ENCODE peak calls at places on chromosomes 16 and 17, in four cellular contexts. One of them, this sample, is unnamed.

GRCh38 chr16:88473666-88474534 is 20.8 kb downstream of the ZFPM1 start:
- DNase-seq in heart left ventricle: peak
- DNase-seq in activated gamma-delta T cell treated with anti-CD3 and anti-CD28 coated beads, Interleukin-2, amount 50 U/mL, for 16 hours: no peak
- DNase-seq in hepatic stellate cell: peak
- DNase-seq in this sample: peak

GRCh38 chr17:45783593-45784292 is 377 bp upstream of the CRHR1 start:
- DNase-seq in heart left ventricle: no peak
- DNase-seq in activated gamma-delta T cell treated with anti-CD3 and anti-CD28 coated beads, Interleukin-2, amount 50 U/mL, for 16 hours: no peak
- DNase-seq in hepatic stellate cell: no peak
- DNase-seq in this sample: no peak

GRCh38 chr17:4908301-4908700 is 5.4 kb upstream of the CHRNE start:
- DNase-seq in heart left ventricle: no peak
- DNase-seq in activated gamma-delta T cell treated with anti-CD3 and anti-CD28 coated beads, Interleukin-2, amount 50 U/mL, for 16 hours: no peak
- DNase-seq in hepatic stellate cell: no peak
- DNase-seq in this sample: no peak

GRCh38 chr16:84571010-84571409 is 46.9 kb downstream of the COTL1 start:
- DNase-seq in heart left ventricle: no peak
- DNase-seq in activated gamma-delta T cell treated with anti-CD3 and anti-CD28 coated beads, Interleukin-2, amount 50 U/mL, for 16 hours: no peak
- DNase-seq in hepatic stellate cell: no peak
- DNase-seq in this sample: no peak

GRCh38 chr17:38906429-38907172 is 18.8 kb upstream of the LASP1NB start:
- DNase-seq in heart left ventricle: no peak
- DNase-seq in activated gamma-delta T cell treated with anti-CD3 and anti-CD28 coated beads, Interleukin-2, amount 50 U/mL, for 16 hours: no peak
- DNase-seq in hepatic stellate cell: no peak
- DNase-seq in this sample: no peak

GRCh38 chr17:81566461-81567126 is 14.4 kb upstream of the FAAP100 start:
- DNase-seq in heart left ventricle: peak
- DNase-seq in activated gamma-delta T cell treated with anti-CD3 and anti-CD28 coated beads, Interleukin-2, amount 50 U/mL, for 16 hours: no peak
- DNase-seq in hepatic stellate cell: peak
- DNase-seq in this sample: peak

GRCh38 chr16:80346160-80346632 is 194.6 kb upstream of the DYNLRB2 start:
- DNase-seq in heart left ventricle: no peak
- DNase-seq in activated gamma-delta T cell treated with anti-CD3 and anti-CD28 coated beads, Interleukin-2, amount 50 U/mL, for 16 hours: no peak
- DNase-seq in hepatic stellate cell: peak
- DNase-seq in this sample: no peak

GRCh38 chr17:11598274-11599221 is at the start of gene DNAH9:
- DNase-seq in heart left ventricle: peak
- DNase-seq in activated gamma-delta T cell treated with anti-CD3 and anti-CD28 coated beads, Interleukin-2, amount 50 U/mL, for 16 hours: no peak
- DNase-seq in hepatic stellate cell: no peak
- DNase-seq in this sample: peak

GRCh38 chr16:57852189-57852588 is 49.9 kb upstream of the KIFC3 start:
- DNase-seq in heart left ventricle: no peak
- DNase-seq in activated gamma-delta T cell treated with anti-CD3 and anti-CD28 coated beads, Interleukin-2, amount 50 U/mL, for 16 hours: no peak
- DNase-seq in hepatic stellate cell: no peak
- DNase-seq in this sample: no peak

GRCh38 chr16:54928016-54928356 is 2.7 kb upstream of the IRX5 start:
- DNase-seq in heart left ventricle: no peak
- DNase-seq in activated gamma-delta T cell treated with anti-CD3 and anti-CD28 coated beads, Interleukin-2, amount 50 U/mL, for 16 hours: no peak
- DNase-seq in hepatic stellate cell: no peak
- DNase-seq in this sample: no peak

GRCh38 chr17:17151962-17152361 is 54.2 kb downstream of the PLD6 start:
- DNase-seq in heart left ventricle: peak
- DNase-seq in activated gamma-delta T cell treated with anti-CD3 and anti-CD28 coated beads, Interleukin-2, amount 50 U/mL, for 16 hours: peak
- DNase-seq in hepatic stellate cell: peak
- DNase-seq in this sample: peak

GRCh38 chr17:76772842-76773521 is 35.1 kb downstream of the MFSD11 start:
- DNase-seq in heart left ventricle: no peak
- DNase-seq in activated gamma-delta T cell treated with anti-CD3 and anti-CD28 coated beads, Interleukin-2, amount 50 U/mL, for 16 hours: peak
- DNase-seq in hepatic stellate cell: peak
- DNase-seq in this sample: peak

GRCh38 chr16:15961060-15961511 is 11.7 kb downstream of the ABCC1 start:
- DNase-seq in heart left ventricle: no peak
- DNase-seq in activated gamma-delta T cell treated with anti-CD3 and anti-CD28 coated beads, Interleukin-2, amount 50 U/mL, for 16 hours: peak
- DNase-seq in hepatic stellate cell: no peak
- DNase-seq in this sample: no peak

GRCh38 chr16:25007284-25007984 is 7.7 kb downstream of the ARHGAP17 start:
- DNase-seq in heart left ventricle: no peak
- DNase-seq in activated gamma-delta T cell treated with anti-CD3 and anti-CD28 coated beads, Interleukin-2, amount 50 U/mL, for 16 hours: no peak
- DNase-seq in hepatic stellate cell: peak
- DNase-seq in this sample: no peak

GRCh38 chr16:71758293-71758760 is 33.8 kb upstream of the PHLPP2 start:
- DNase-seq in heart left ventricle: no peak
- DNase-seq in activated gamma-delta T cell treated with anti-CD3 and anti-CD28 coated beads, Interleukin-2, amount 50 U/mL, for 16 hours: no peak
- DNase-seq in hepatic stellate cell: no peak
- DNase-seq in this sample: no peak

GRCh38 chr17:82050761-82051641 is 610 bp downstream of the RFNG start:
- DNase-seq in heart left ventricle: no peak
- DNase-seq in activated gamma-delta T cell treated with anti-CD3 and anti-CD28 coated beads, Interleukin-2, amount 50 U/mL, for 16 hours: no peak
- DNase-seq in hepatic stellate cell: peak
- DNase-seq in this sample: peak

GRCh38 chr16:12257926-12258561 is 281.5 kb downstream of the SNX29 start:
- DNase-seq in heart left ventricle: no peak
- DNase-seq in activated gamma-delta T cell treated with anti-CD3 and anti-CD28 coated beads, Interleukin-2, amount 50 U/mL, for 16 hours: no peak
- DNase-seq in hepatic stellate cell: no peak
- DNase-seq in this sample: no peak

GRCh38 chr17:17904171-17905035 is 67.6 kb upstream of the SREBF1 start:
- DNase-seq in heart left ventricle: no peak
- DNase-seq in activated gamma-delta T cell treated with anti-CD3 and anti-CD28 coated beads, Interleukin-2, amount 50 U/mL, for 16 hours: no peak
- DNase-seq in hepatic stellate cell: no peak
- DNase-seq in this sample: no peak

GRCh38 chr17:8341456-8341855 is 1.8 kb downstream of the ODF4 start:
- DNase-seq in heart left ventricle: no peak
- DNase-seq in activated gamma-delta T cell treated with anti-CD3 and anti-CD28 coated beads, Interleukin-2, amount 50 U/mL, for 16 hours: no peak
- DNase-seq in hepatic stellate cell: no peak
- DNase-seq in this sample: no peak

GRCh38 chr16:49969356-49970030 is 55.5 kb upstream of the CNEP1R1 start:
- DNase-seq in heart left ventricle: no peak
- DNase-seq in activated gamma-delta T cell treated with anti-CD3 and anti-CD28 coated beads, Interleukin-2, amount 50 U/mL, for 16 hours: no peak
- DNase-seq in hepatic stellate cell: no peak
- DNase-seq in this sample: no peak

GRCh38 chr16:56369202-56369601 is 56.1 kb downstream of the AMFR start:
- DNase-seq in heart left ventricle: no peak
- DNase-seq in activated gamma-delta T cell treated with anti-CD3 and anti-CD28 coated beads, Interleukin-2, amount 50 U/mL, for 16 hours: no peak
- DNase-seq in hepatic stellate cell: no peak
- DNase-seq in this sample: no peak

GRCh38 chr16:78576941-78577340 is 477.5 kb downstream of the WWOX start:
- DNase-seq in heart left ventricle: no peak
- DNase-seq in activated gamma-delta T cell treated with anti-CD3 and anti-CD28 coated beads, Interleukin-2, amount 50 U/mL, for 16 hours: no peak
- DNase-seq in hepatic stellate cell: no peak
- DNase-seq in this sample: no peak

GRCh38 chr17:57403241-57403640 is 146.9 kb downstream of the MSI2 start:
- DNase-seq in heart left ventricle: no peak
- DNase-seq in activated gamma-delta T cell treated with anti-CD3 and anti-CD28 coated beads, Interleukin-2, amount 50 U/mL, for 16 hours: no peak
- DNase-seq in hepatic stellate cell: no peak
- DNase-seq in this sample: no peak

GRCh38 chr16:22397931-22398330 is 23.5 kb upstream of the CDR2 start:
- DNase-seq in heart left ventricle: no peak
- DNase-seq in activated gamma-delta T cell treated with anti-CD3 and anti-CD28 coated beads, Interleukin-2, amount 50 U/mL, for 16 hours: no peak
- DNase-seq in hepatic stellate cell: no peak
- DNase-seq in this sample: no peak

GRCh38 chr17:42509916-42510315 is 26.1 kb upstream of the NAGLU start:
- DNase-seq in heart left ventricle: no peak
- DNase-seq in activated gamma-delta T cell treated with anti-CD3 and anti-CD28 coated beads, Interleukin-2, amount 50 U/mL, for 16 hours: no peak
- DNase-seq in hepatic stellate cell: no peak
- DNase-seq in this sample: no peak

GRCh38 chr17:83007504-83008475 is 71.6 kb upstream of the METRNL start:
- DNase-seq in heart left ventricle: no peak
- DNase-seq in activated gamma-delta T cell treated with anti-CD3 and anti-CD28 coated beads, Interleukin-2, amount 50 U/mL, for 16 hours: no peak
- DNase-seq in hepatic stellate cell: no peak
- DNase-seq in this sample: no peak

GRCh38 chr17:50346313-50347086 is 574 bp downstream of the XYLT2 start:
- DNase-seq in heart left ventricle: peak
- DNase-seq in activated gamma-delta T cell treated with anti-CD3 and anti-CD28 coated beads, Interleukin-2, amount 50 U/mL, for 16 hours: peak
- DNase-seq in hepatic stellate cell: peak
- DNase-seq in this sample: peak

GRCh38 chr17:1398900-1399299 is 1.1 kb downstream of the YWHAE start:
- DNase-seq in heart left ventricle: no peak
- DNase-seq in activated gamma-delta T cell treated with anti-CD3 and anti-CD28 coated beads, Interleukin-2, amount 50 U/mL, for 16 hours: no peak
- DNase-seq in hepatic stellate cell: peak
- DNase-seq in this sample: no peak

GRCh38 chr17:39755550-39756375 is 18.0 kb downstream of the GRB7 start:
- DNase-seq in heart left ventricle: no peak
- DNase-seq in activated gamma-delta T cell treated with anti-CD3 and anti-CD28 coated beads, Interleukin-2, amount 50 U/mL, for 16 hours: peak
- DNase-seq in hepatic stellate cell: no peak
- DNase-seq in this sample: no peak